ENCODE peak calls at places on chromosomes 16 and 17, in six cellular contexts. Q, L, E, S, N and Z are unnamed samples.

GRCh38 chr16:48126801-48127644 is 28.8 kb downstream of the ABCC12 start:
- DNase-seq in E (no peak), S (peak), Q (peak), L (peak), N (no peak), Z (no peak)

GRCh38 chr17:63740464-63741181 is 976 bp downstream of the STRADA start:
- DNase-seq in L (no peak), Q (no peak), S (no peak), N (no peak), E (no peak), Z (no peak)

GRCh38 chr16:26301516-26301915 is 609.8 kb downstream of the HS3ST4 start:
- DNase-seq in Q (no peak), S (no peak), E (no peak), N (no peak), L (no peak), Z (no peak)

GRCh38 chr17:57045868-57046671 is 39.0 kb upstream of the AKAP1 start:
- DNase-seq in Q (no peak), S (no peak), E (no peak), N (no peak), L (peak), Z (no peak)

GRCh38 chr17:80025140-80025539 is 10.5 kb downstream of the TBC1D16 start:
- DNase-seq in S (no peak), L (no peak), E (no peak), Q (no peak), N (no peak), Z (no peak)

GRCh38 chr17:75809631-75810111 is 25.1 kb downstream of the UNK start:
- DNase-seq in E (no peak), Q (no peak), N (no peak), S (no peak), L (no peak), Z (no peak)

GRCh38 chr17:7219812-7220592 is at the start of the genes ACADVL and DLG4:
- DNase-seq in Q (peak), N (peak), E (peak), L (peak), S (peak), Z (peak)

GRCh38 chr16:56238188-56238587 is 46.9 kb downstream of the GNAO1 start:
- DNase-seq in N (no peak), Q (no peak), L (no peak), S (no peak), E (no peak), Z (no peak)

GRCh38 chr17:66538776-66539175 is 236.4 kb downstream of the PRKCA start:
- DNase-seq in S (no peak), N (no peak), L (no peak), E (no peak), Q (no peak), Z (no peak)

GRCh38 chr17:2412561-2413021 is 11.7 kb upstream of the MNT start:
- DNase-seq in Q (no peak), S (no peak), L (no peak), N (no peak), E (no peak), Z (no peak)

GRCh38 chr17:77478281-77478680 is 337.5 kb downstream of the SEC14L1 start:
- DNase-seq in N (no peak), S (no peak), E (no peak), L (no peak), Q (no peak), Z (no peak)

GRCh38 chr17:65013613-65014391 is 42.7 kb downstream of the GNA13 start:
- DNase-seq in S (no peak), E (no peak), N (no peak), L (no peak), Q (peak), Z (no peak)

GRCh38 chr17:2837147-2837561 is 40.9 kb downstream of the RAP1GAP2 start:
- DNase-seq in N (no peak), E (no peak), L (no peak), Q (no peak), S (no peak), Z (no peak)

GRCh38 chr17:16080366-16080765 is 80.7 kb downstream of the TTC19 start:
- DNase-seq in N (no peak), L (no peak), E (no peak), S (no peak), Q (no peak), Z (no peak)

GRCh38 chr17:731943-732787 is at the start of gene TLCD3A:
- DNase-seq in Q (peak), L (peak), S (peak), N (no peak), E (no peak), Z (peak)

GRCh38 chr16:68425498-68426354 is 22.6 kb downstream of the SMPD3 start:
- DNase-seq in S (no peak), Q (no peak), L (no peak), N (no peak), E (no peak), Z (no peak)

GRCh38 chr17:79645022-79645776 is 34.3 kb upstream of the RBFOX3 start:
- DNase-seq in N (no peak), Q (no peak), L (no peak), S (no peak), E (no peak), Z (no peak)

DNA sequence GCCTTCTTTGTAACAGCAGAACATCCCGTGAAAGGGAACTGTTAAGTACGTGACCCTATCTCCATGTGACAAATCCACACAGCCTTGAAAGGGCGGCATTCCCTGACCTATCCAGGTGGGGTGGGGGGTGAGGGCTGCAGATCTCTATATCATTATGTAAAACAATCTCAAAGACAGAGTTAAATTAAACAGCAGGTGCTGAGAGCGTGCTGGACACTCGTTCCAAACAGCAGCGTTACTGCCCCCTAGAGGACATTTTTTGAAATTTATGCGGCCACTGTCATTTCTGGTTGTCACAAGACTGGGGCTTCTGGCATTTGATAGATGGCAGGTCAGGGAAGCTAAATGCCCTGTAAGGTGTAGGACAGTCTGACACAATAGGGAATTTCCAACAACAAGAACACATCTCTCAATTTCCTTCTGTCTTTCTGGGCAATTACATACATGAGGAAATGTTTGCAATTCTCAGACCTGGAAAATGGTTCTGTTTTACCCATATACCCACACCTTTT is 6.7 kb upstream of the SLC25A39 start:
- DNase-seq in N (peak), S (peak), Q (peak), E (no peak), L (no peak), Z (no peak)
- H3K27ac ChIP-seq in N (no peak), S (no peak), Q (no peak), E (no peak), L (peak), Z (peak)

DNA sequence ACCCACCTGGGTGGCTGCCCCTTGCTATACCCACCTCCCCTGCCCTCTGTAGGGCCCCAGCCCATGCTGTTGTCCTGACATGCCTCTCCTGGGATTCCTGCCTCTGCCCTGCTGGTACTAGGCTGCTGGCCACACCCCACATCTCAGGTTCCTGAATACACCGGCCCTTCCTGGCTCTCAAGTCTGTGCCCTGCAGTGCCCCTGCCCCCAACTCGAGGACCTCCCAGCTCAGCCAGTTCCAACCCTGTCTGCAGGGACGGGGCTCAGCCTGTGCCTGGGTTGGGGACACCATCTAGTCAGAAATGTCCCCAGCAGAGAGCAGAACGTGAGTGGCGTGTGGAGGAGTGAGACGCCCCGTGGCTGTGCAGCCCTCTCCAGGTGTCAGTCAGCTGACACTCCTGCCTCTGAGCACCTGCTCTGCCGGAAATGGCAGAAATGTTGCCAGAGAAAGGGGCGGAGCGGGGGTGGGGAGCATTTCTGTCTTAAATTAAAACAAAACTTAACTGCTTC is 28.7 kb downstream of the ACSF3 start:
- DNase-seq in L (peak), Q (no peak), N (no peak), E (no peak), S (no peak), Z (no peak)
- H3K27ac ChIP-seq in L (no peak), Q (no peak), N (no peak), E (no peak), S (no peak), Z (no peak)

GRCh38 chr16:31129568-31130335 is 5.8 kb downstream of the PRSS8 start:
- DNase-seq in L (peak), Q (no peak), S (no peak), E (no peak), N (no peak), Z (peak)

GRCh38 chr16:31130336-31130812 is 5.2 kb downstream of the PRSS8 start:
- DNase-seq in Q (no peak), S (no peak), N (no peak), E (no peak), L (no peak), Z (no peak)

GRCh38 chr16:31128711-31129567 is 6.6 kb downstream of the PRSS8 start:
- DNase-seq in L (no peak), S (no peak), Q (no peak), N (no peak), E (no peak), Z (peak)

GRCh38 chr16:31125844-31126243 is 8.4 kb downstream of the KAT8 start:
- DNase-seq in L (no peak), N (no peak), E (no peak), Q (no peak), S (no peak), Z (no peak)

DNA sequence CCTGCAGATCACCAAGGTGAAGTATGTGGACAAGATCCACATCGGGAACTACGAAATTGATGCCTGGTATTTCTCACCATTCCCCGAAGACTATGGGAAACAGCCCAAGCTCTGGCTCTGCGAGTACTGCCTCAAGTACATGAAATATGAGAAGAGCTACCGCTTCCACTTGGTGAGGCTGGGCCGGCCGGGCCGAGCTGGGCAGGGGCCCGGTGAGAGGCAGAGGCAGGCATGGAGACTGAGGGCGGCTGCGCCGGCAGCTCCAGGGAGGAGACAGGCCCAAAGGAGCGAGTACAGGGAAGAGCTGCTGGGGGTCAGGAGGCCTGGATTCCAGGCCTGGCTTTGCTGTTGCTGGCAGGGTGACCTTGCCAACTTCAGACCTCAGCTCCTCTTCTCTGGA is 8.3 kb downstream of the PRSS8 start:
- DNase-seq in E (no peak), L (no peak), N (no peak), Q (no peak), S (no peak), Z (no peak)
- H3K27ac ChIP-seq in E (no peak), L (peak), N (no peak), Q (no peak), S (no peak), Z (no peak)

DNA sequence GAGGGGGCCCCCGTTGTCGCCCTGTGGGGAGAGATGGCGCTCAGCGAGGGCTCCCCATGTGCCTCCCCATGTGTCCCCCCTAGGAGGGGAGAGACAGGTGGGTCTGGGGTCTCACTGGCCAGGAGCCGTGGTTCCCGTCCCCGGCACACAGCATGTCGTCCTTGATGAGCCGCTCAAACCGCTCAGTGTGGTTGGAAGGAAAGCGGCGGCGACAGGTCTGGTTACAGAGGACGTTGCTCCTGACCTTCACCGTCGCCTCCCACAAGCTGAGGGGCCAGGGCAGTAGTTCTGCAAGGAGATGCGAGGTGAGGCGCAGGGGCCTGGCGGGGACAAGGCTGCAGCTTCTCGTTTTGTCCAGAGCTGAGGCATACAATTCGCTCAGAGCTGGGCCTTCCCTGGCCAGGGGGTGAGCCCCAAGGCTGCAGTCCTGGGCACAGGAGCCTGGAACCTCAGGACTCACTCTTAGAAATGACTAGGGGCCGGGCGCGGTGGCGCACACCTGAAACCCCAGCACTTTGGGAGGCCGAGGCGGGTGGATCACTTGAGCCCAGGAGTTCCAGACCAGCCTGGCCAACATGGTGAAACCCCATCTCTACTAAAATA is 22.8 kb upstream of the UBE2I start:
- DNase-seq in N (no peak), S (no peak), Q (no peak), L (no peak), E (no peak), Z (no peak)
- H3K27ac ChIP-seq in N (no peak), S (no peak), Q (no peak), L (no peak), E (no peak), Z (no peak)

GRCh38 chr17:81385320-81386111 is 9.7 kb upstream of the BAHCC1 start:
- DNase-seq in L (no peak), N (no peak), Q (no peak), S (no peak), E (peak), Z (no peak)
- H3K27ac ChIP-seq in L (peak), N (no peak), Q (no peak), S (no peak), E (peak), Z (peak)

DNA sequence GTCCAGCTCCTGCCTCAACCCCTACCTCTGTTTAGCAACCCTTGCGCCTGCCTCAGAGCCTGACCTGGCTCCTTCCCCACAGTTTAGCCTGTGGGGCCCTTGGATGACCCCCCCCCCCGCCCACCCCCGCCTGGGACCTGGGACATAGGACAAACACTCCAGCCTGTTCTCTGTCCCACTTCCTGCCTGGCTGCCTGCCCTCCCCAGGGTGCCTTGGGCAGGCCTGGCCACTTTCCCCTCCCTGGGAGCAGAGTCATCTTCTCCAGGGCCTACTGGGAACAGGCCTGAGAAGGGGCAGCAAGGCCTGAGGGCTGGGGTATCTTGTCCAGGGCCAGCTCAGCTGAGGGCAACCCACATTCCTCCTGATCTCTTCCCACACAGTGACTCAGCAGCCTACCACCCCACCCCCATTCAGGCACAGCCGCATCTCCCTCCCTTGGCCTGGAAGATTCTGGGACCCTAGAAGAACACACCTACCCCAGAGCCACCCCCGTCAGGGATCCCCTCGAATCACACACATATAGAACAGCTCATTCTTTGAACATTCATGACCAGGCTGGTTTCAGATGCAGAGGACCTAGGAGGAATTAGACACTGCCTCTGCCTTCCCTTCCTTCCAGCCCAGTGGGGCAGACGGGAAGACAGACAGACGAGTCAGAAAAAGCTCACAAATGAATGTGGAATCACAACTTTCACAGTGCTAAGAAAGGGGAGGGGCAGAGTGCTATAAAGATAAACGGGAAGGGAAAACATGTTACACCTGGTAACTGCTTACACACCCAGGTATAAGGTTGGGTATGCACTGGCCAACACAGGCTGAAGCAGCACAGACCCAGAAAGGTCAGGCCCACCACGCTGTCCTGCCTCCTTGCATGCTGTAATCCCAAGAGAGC is 6.0 kb downstream of the FHOD1 start:
- DNase-seq in S (peak), L (peak), Q (peak), E (no peak), N (no peak), Z (peak)
- H3K27ac ChIP-seq in S (peak), L (peak), Q (peak), E (peak), N (no peak), Z (peak)

GRCh38 chr16:87841608-87842208 is 27.6 kb downstream of the SLC7A5 start:
- DNase-seq in E (no peak), N (no peak), S (no peak), L (no peak), Q (no peak), Z (no peak)
- H3K27ac ChIP-seq in E (no peak), N (no peak), S (peak), L (no peak), Q (no peak), Z (no peak)

DNA sequence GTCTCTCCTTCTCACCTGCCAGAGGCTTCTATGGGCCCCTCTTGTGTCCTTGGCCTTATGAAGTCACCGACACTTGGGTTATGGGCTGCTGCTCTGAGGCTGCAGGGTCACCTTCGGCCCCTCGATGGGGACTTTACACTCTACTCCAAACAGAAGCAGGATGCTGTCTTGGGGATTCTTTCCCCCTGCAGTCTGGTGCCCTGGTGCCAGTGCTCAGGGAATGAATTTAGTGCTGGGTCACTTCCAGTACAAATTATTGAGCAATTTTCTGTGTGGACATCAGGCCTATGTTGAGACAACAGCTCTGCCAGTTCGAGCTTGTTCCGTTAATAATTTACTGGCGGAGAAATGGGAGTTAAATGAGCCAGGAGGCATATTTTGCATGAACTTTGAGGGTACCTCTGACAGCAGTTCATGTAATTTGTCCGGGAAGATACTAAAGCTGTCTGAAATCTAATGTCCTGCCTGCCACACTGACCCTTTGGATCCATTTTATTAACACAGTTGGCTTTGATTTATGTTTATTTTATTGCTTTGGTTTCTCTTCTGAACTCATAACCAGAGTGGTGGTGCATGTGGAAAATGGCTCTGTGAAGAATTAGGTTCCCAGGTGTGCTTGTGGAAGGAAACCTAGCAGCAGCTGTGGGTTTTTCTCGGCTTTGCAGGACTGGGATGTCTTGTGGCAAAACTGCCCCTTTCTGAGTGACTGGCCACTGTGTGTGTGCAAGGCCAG is 34.1 kb upstream of the DHX8 start:
- DNase-seq in Q (no peak), N (no peak), E (no peak), L (no peak), S (peak), Z (no peak)
- H3K27ac ChIP-seq in Q (no peak), N (no peak), E (no peak), L (no peak), S (peak), Z (no peak)